ENCODE peak calls at places on chromosomes 13 and 19, in four cellular contexts. Y is breast epithelium, I is brain microvascular endothelial cell, G is psoas muscle. E is an unnamed sample. For H3K27me3, the result is how much of the 10 kb centered on the place peaks cover.

GRCh38 chr19:32875428-32875827 is 5.9 kb upstream of the SLC7A9 start:
- DNase-seq in Y (no peak), G (peak), I (no peak), E (no peak)

GRCh38 chr19:39915101-39915847 is 19.2 kb downstream of the FCGBP start:
- DNase-seq in G (no peak), Y (no peak), I (no peak), E (no peak)

GRCh38 chr13:98722958-98723357 is 29.5 kb downstream of the SLC15A1 start:
- DNase-seq in Y (no peak), I (no peak), G (no peak), E (no peak)

GRCh38 chr13:44111701-44112100 is 232.0 kb downstream of the LACC1 start:
- DNase-seq in Y (no peak), G (no peak), I (no peak), E (no peak)

GRCh38 chr13:83879431-83880171 is 2.7 kb downstream of the SLITRK1 start:
- DNase-seq in Y (no peak), G (no peak), I (no peak), E (no peak)

GRCh38 chr13:89568746-89569145 is 1778.7 kb upstream of the MIR17HG start:
- DNase-seq in Y (no peak), I (no peak), G (no peak), E (no peak)

GRCh38 chr13:31199849-31200635 is at the start of gene B3GLCT:
- DNase-seq in I (peak), Y (peak), G (peak), E (peak)

GRCh38 chr19:13334801-13335481 is 171.3 kb downstream of the CACNA1A start:
- DNase-seq in I (no peak), Y (no peak), G (no peak), E (no peak)

DNA sequence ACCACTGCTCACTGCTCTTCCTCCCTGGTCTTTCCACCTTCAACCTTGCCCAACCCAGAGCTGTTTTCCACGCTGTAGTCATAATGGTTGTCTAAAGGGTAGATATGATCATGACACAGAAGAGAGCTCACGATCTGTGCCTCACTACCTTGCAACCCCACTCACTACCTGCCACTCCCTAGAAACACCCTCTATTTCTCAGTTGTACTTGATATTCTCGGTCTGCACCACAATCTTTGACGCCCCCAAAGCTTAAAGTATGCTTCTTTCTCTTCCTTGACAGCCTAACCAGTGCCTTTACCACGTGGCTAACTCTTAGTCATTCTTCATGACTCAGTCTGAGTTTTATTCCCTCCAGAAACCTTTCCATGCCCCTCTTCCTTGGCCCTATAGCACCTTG is 9.0 kb downstream of the FGF14 start:
- DNase-seq in I (no peak), G (no peak), Y (no peak), E (no peak)
- H3K27me3 ChIP-seq in I (under half), G (under half), Y (under half), E (under half)

GRCh38 chr13:112907916-112908315 is 61.1 kb upstream of the MCF2L start:
- DNase-seq in Y (peak), G (no peak), I (no peak), E (no peak)
- H3K27me3 ChIP-seq in Y (under half), G (under half), I (under half), E (under half)

GRCh38 chr19:50662442-50663279 is 13.4 kb downstream of the C19orf81 start:
- DNase-seq in G (no peak), I (no peak), Y (no peak), E (no peak)

GRCh38 chr19:50661675-50662441 is 12.6 kb downstream of the C19orf81 start:
- DNase-seq in I (no peak), G (no peak), Y (no peak), E (no peak)

GRCh38 chr19:50661087-50661486 is 11.8 kb downstream of the C19orf81 start:
- DNase-seq in I (no peak), G (no peak), Y (no peak), E (no peak)

GRCh38 chr19:50664204-50664603 is 15.0 kb downstream of the C19orf81 start:
- DNase-seq in I (no peak), G (no peak), Y (no peak), E (no peak)

GRCh38 chr19:50663280-50663790 is 14.1 kb downstream of the C19orf81 start:
- DNase-seq in I (no peak), G (no peak), Y (no peak), E (no peak)
- H3K27me3 ChIP-seq in I (under half), G (under half), Y (under half), E (under half)

DNA sequence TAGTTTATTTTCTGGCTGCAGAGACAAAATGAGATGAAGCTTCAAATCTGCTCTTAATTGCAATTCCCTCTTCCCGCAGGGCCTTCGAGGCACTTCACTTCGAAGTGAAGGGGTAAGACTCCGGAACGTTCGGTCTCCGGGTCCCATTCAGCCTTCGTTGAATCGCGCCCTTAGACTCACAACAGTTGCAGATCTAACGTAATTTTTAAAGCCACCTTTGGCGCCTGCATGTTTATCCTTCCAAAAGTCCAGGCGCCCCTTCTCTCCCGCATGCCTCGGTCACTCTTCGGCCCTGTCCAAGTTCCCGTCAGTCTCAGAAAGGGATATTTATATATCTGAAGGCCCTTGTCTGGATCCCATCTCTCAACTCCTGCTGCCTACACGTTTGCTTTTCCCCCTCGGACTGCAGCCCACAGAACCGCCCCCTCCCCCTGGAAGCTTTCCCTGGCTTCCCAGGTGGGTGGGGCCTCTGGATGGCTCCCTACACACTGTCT is 912 bp upstream of the KCTD12 start:
- DNase-seq in Y (no peak), G (no peak), I (no peak), E (no peak)
- H3K27me3 ChIP-seq in Y (under half), G (under half), I (under half), E (under half)

E was measured in CD8-positive, alpha-beta T cell.